ENCODE peak calls at places on chromosomes 5 and 9, in ten cellular contexts. One of them, this sample, is unnamed.

GRCh38 chr5:135999396-136000139 is 29.2 kb upstream of the TGFBI start:
- DNase-seq in transverse colon: no peak
- DNase-seq in HepG2: no peak
- DNase-seq in ovary: no peak
- DNase-seq in esophagus squamous epithelium: no peak
- DNase-seq in stomach: no peak
- DNase-seq in GM12878: no peak
- DNase-seq in right lobe of liver: no peak
- DNase-seq in spleen: no peak
- DNase-seq in breast epithelium: no peak
- DNase-seq in this sample: no peak

GRCh38 chr5:157175071-157175612 is 5.5 kb upstream of the ITK start:
- DNase-seq in transverse colon: no peak
- DNase-seq in HepG2: no peak
- DNase-seq in ovary: no peak
- DNase-seq in esophagus squamous epithelium: no peak
- DNase-seq in stomach: no peak
- DNase-seq in GM12878: no peak
- DNase-seq in right lobe of liver: no peak
- DNase-seq in spleen: no peak
- DNase-seq in breast epithelium: no peak
- DNase-seq in this sample: no peak

GRCh38 chr9:121295662-121296191 is 27.8 kb downstream of the GSN start:
- DNase-seq in transverse colon: no peak
- DNase-seq in HepG2: no peak
- DNase-seq in ovary: peak; percentile 65
- DNase-seq in esophagus squamous epithelium: no peak
- DNase-seq in stomach: no peak
- DNase-seq in GM12878: no peak
- DNase-seq in right lobe of liver: no peak
- DNase-seq in spleen: no peak
- DNase-seq in breast epithelium: no peak
- DNase-seq in this sample: no peak

GRCh38 chr9:3285365-3286161 is 240.2 kb downstream of the RFX3 start:
- DNase-seq in transverse colon: no peak
- DNase-seq in HepG2: no peak
- DNase-seq in ovary: no peak
- DNase-seq in esophagus squamous epithelium: no peak
- DNase-seq in stomach: no peak
- DNase-seq in GM12878: no peak
- DNase-seq in right lobe of liver: no peak
- DNase-seq in spleen: no peak
- DNase-seq in breast epithelium: no peak
- DNase-seq in this sample: no peak

GRCh38 chr9:104280216-104280585 is 186.1 kb downstream of the SMC2 start:
- DNase-seq in transverse colon: no peak
- DNase-seq in HepG2: no peak
- DNase-seq in ovary: no peak
- DNase-seq in esophagus squamous epithelium: no peak
- DNase-seq in stomach: no peak
- DNase-seq in GM12878: no peak
- DNase-seq in right lobe of liver: no peak
- DNase-seq in spleen: no peak
- DNase-seq in breast epithelium: no peak
- DNase-seq in this sample: no peak

GRCh38 chr5:40166757-40167156 is 513.0 kb upstream of the PTGER4 start:
- DNase-seq in transverse colon: no peak
- DNase-seq in HepG2: no peak
- DNase-seq in ovary: no peak
- DNase-seq in esophagus squamous epithelium: no peak
- DNase-seq in stomach: no peak
- DNase-seq in GM12878: no peak
- DNase-seq in right lobe of liver: no peak
- DNase-seq in spleen: no peak
- DNase-seq in breast epithelium: no peak
- DNase-seq in this sample: no peak

GRCh38 chr5:60827201-60827600 is 16.9 kb downstream of the ELOVL7 start:
- DNase-seq in transverse colon: no peak
- DNase-seq in HepG2: no peak
- DNase-seq in ovary: no peak
- DNase-seq in esophagus squamous epithelium: no peak
- DNase-seq in stomach: no peak
- DNase-seq in GM12878: no peak
- DNase-seq in right lobe of liver: no peak
- DNase-seq in spleen: no peak
- DNase-seq in breast epithelium: no peak
- DNase-seq in this sample: no peak

GRCh38 chr5:114055318-114055788 is 306.5 kb upstream of the KCNN2 start:
- DNase-seq in transverse colon: peak; percentile 17
- DNase-seq in HepG2: no peak
- DNase-seq in ovary: peak; percentile 56
- DNase-seq in esophagus squamous epithelium: no peak
- DNase-seq in stomach: peak; percentile 46
- DNase-seq in GM12878: no peak
- DNase-seq in right lobe of liver: peak; percentile 29
- DNase-seq in spleen: no peak
- DNase-seq in breast epithelium: no peak
- DNase-seq in this sample: peak; percentile 82

GRCh38 chr5:114018178-114018577 is 343.7 kb upstream of the KCNN2 start:
- DNase-seq in transverse colon: no peak
- DNase-seq in HepG2: peak; percentile 1
- DNase-seq in ovary: no peak
- DNase-seq in esophagus squamous epithelium: no peak
- DNase-seq in stomach: no peak
- DNase-seq in GM12878: no peak
- DNase-seq in right lobe of liver: no peak
- DNase-seq in spleen: no peak
- DNase-seq in breast epithelium: no peak
- DNase-seq in this sample: no peak

GRCh38 chr9:91179237-91180138 is 182.2 kb downstream of the AUH start:
- DNase-seq in transverse colon: peak; percentile 4
- DNase-seq in HepG2: no peak
- DNase-seq in ovary: no peak
- DNase-seq in esophagus squamous epithelium: no peak
- DNase-seq in stomach: peak; percentile 8
- DNase-seq in GM12878: no peak
- DNase-seq in right lobe of liver: no peak
- DNase-seq in spleen: no peak
- DNase-seq in breast epithelium: no peak
- DNase-seq in this sample: peak; percentile 5

GRCh38 chr5:180975338-180975737 is 13.3 kb upstream of the BTNL3 start:
- DNase-seq in transverse colon: no peak
- DNase-seq in HepG2: no peak
- DNase-seq in ovary: no peak
- DNase-seq in esophagus squamous epithelium: no peak
- DNase-seq in stomach: no peak
- DNase-seq in GM12878: peak; percentile 83
- DNase-seq in right lobe of liver: no peak
- DNase-seq in spleen: no peak
- DNase-seq in breast epithelium: no peak
- DNase-seq in this sample: no peak

GRCh38 chr9:94919376-94920098 is 193.0 kb downstream of the AOPEP start:
- DNase-seq in transverse colon: no peak
- DNase-seq in HepG2: no peak
- DNase-seq in ovary: peak; percentile 70
- DNase-seq in esophagus squamous epithelium: no peak
- DNase-seq in stomach: no peak
- DNase-seq in GM12878: no peak
- DNase-seq in right lobe of liver: no peak
- DNase-seq in spleen: no peak
- DNase-seq in breast epithelium: no peak
- DNase-seq in this sample: no peak

GRCh38 chr5:137055271-137055872 is 443.8 kb downstream of the SPOCK1 start:
- DNase-seq in transverse colon: no peak
- DNase-seq in HepG2: no peak
- DNase-seq in ovary: no peak
- DNase-seq in esophagus squamous epithelium: no peak
- DNase-seq in stomach: no peak
- DNase-seq in GM12878: no peak
- DNase-seq in right lobe of liver: no peak
- DNase-seq in spleen: no peak
- DNase-seq in breast epithelium: no peak
- DNase-seq in this sample: no peak

GRCh38 chr5:173768267-173768806 is 119.8 kb upstream of the CPEB4 start:
- DNase-seq in transverse colon: no peak
- DNase-seq in HepG2: no peak
- DNase-seq in ovary: no peak
- DNase-seq in esophagus squamous epithelium: no peak
- DNase-seq in stomach: no peak
- DNase-seq in GM12878: no peak
- DNase-seq in right lobe of liver: no peak
- DNase-seq in spleen: no peak
- DNase-seq in breast epithelium: no peak
- DNase-seq in this sample: no peak

GRCh38 chr5:74185599-74185998 is 454.9 kb downstream of the ENC1 start:
- DNase-seq in transverse colon: no peak
- DNase-seq in HepG2: no peak
- DNase-seq in ovary: no peak
- DNase-seq in esophagus squamous epithelium: no peak
- DNase-seq in stomach: no peak
- DNase-seq in GM12878: no peak
- DNase-seq in right lobe of liver: no peak
- DNase-seq in spleen: no peak
- DNase-seq in breast epithelium: no peak
- DNase-seq in this sample: peak; percentile 12
- TF ChIP-seq CTCF in transverse colon: no peak
- TF ChIP-seq CTCF in HepG2: no peak
- TF ChIP-seq CTCF in ovary: no peak
- TF ChIP-seq CTCF in esophagus squamous epithelium: no peak
- TF ChIP-seq CTCF in stomach: no peak
- TF ChIP-seq CTCF in GM12878: no peak
- TF ChIP-seq CTCF in right lobe of liver: no peak
- TF ChIP-seq CTCF in spleen: no peak
- TF ChIP-seq CTCF in breast epithelium: no peak
- TF ChIP-seq CTCF in this sample: no peak

DNA sequence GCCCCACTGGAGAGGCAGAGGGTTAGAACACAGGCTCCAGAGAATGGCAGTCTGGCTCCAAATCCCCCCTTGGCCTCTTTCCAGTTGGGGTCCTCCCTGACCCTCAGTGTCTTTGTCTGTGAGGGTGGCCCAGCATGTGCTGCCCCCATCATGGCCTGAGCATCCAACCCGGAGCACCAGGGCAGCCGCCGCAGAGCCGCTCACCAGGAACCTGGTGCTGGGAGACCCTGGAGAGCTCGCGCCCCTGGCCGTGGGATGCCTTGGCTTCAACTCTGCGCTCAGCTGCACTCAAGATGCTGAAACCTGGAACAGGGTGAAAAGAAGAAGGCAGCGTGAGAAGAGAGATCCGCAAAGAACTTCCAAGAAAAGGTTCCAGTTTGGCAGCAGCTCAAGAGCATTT is 3.9 kb downstream of the CCDC187 start:
- DNase-seq in transverse colon: no peak
- DNase-seq in HepG2: no peak
- DNase-seq in ovary: no peak
- DNase-seq in esophagus squamous epithelium: no peak
- DNase-seq in stomach: no peak
- DNase-seq in GM12878: no peak
- DNase-seq in right lobe of liver: no peak
- DNase-seq in spleen: no peak
- DNase-seq in breast epithelium: no peak
- DNase-seq in this sample: no peak
- H3K27me3 ChIP-seq in transverse colon: peaks cover 6% of the 10 kb centered on the region
- H3K27me3 ChIP-seq in HepG2: peaks cover 44% of the 10 kb centered on the region
- H3K27me3 ChIP-seq in ovary: no peaks in the 10 kb centered on the region
- H3K27me3 ChIP-seq in esophagus squamous epithelium: no peaks in the 10 kb centered on the region
- H3K27me3 ChIP-seq in stomach: no peaks in the 10 kb centered on the region
- H3K27me3 ChIP-seq in GM12878: no peaks in the 10 kb centered on the region
- H3K27me3 ChIP-seq in right lobe of liver: no peaks in the 10 kb centered on the region
- H3K27me3 ChIP-seq in spleen: no peaks in the 10 kb centered on the region
- H3K27me3 ChIP-seq in breast epithelium: peaks cover 3% of the 10 kb centered on the region
- H3K27me3 ChIP-seq in this sample: no peaks in the 10 kb centered on the region

GRCh38 chr5:759111-759741 is 25.3 kb downstream of the ZDHHC11B start:
- DNase-seq in transverse colon: peak; percentile 84
- DNase-seq in HepG2: peak; percentile 81
- DNase-seq in ovary: peak; percentile 28
- DNase-seq in esophagus squamous epithelium: no peak
- DNase-seq in stomach: peak; percentile 90
- DNase-seq in GM12878: no peak
- DNase-seq in right lobe of liver: no peak
- DNase-seq in spleen: peak; percentile 63
- DNase-seq in breast epithelium: peak; percentile 85
- DNase-seq in this sample: peak; percentile 83

GRCh38 chr5:757931-758697 is 26.4 kb downstream of the ZDHHC11B start:
- DNase-seq in transverse colon: peak; percentile 60
- DNase-seq in HepG2: peak; percentile 74
- DNase-seq in ovary: peak; percentile 24
- DNase-seq in esophagus squamous epithelium: no peak
- DNase-seq in stomach: peak; percentile 37
- DNase-seq in GM12878: no peak
- DNase-seq in right lobe of liver: no peak
- DNase-seq in spleen: no peak
- DNase-seq in breast epithelium: peak; percentile 79
- DNase-seq in this sample: peak; percentile 38

GRCh38 chr5:759781-760362 is 24.7 kb downstream of the ZDHHC11B start:
- DNase-seq in transverse colon: no peak
- DNase-seq in HepG2: no peak
- DNase-seq in ovary: peak; percentile 19
- DNase-seq in esophagus squamous epithelium: no peak
- DNase-seq in stomach: peak; percentile 25
- DNase-seq in GM12878: no peak
- DNase-seq in right lobe of liver: no peak
- DNase-seq in spleen: peak; percentile 70
- DNase-seq in breast epithelium: peak; percentile 57
- DNase-seq in this sample: no peak

GRCh38 chr5:757346-757930 is 27.1 kb downstream of the ZDHHC11B start:
- DNase-seq in transverse colon: peak; percentile 10
- DNase-seq in HepG2: no peak
- DNase-seq in ovary: no peak
- DNase-seq in esophagus squamous epithelium: no peak
- DNase-seq in stomach: peak; percentile 23
- DNase-seq in GM12878: no peak
- DNase-seq in right lobe of liver: no peak
- DNase-seq in spleen: no peak
- DNase-seq in breast epithelium: peak; percentile 53
- DNase-seq in this sample: peak; percentile 14

GRCh38 chr5:758698-759053 is 25.9 kb downstream of the ZDHHC11B start:
- DNase-seq in transverse colon: no peak
- DNase-seq in HepG2: no peak
- DNase-seq in ovary: peak; percentile 25
- DNase-seq in esophagus squamous epithelium: no peak
- DNase-seq in stomach: no peak
- DNase-seq in GM12878: no peak
- DNase-seq in right lobe of liver: no peak
- DNase-seq in spleen: no peak
- DNase-seq in breast epithelium: no peak
- DNase-seq in this sample: no peak
- TF ChIP-seq POLR2A in transverse colon: no peak
- TF ChIP-seq POLR2A in HepG2: no peak
- TF ChIP-seq POLR2A in ovary: no peak
- TF ChIP-seq POLR2A in esophagus squamous epithelium: no peak
- TF ChIP-seq POLR2A in stomach: no peak
- TF ChIP-seq POLR2A in GM12878: no peak
- TF ChIP-seq POLR2A in right lobe of liver: no peak
- TF ChIP-seq POLR2A in spleen: no peak
- TF ChIP-seq POLR2A in breast epithelium: no peak
- TF ChIP-seq POLR2A in this sample: no peak

DNA sequence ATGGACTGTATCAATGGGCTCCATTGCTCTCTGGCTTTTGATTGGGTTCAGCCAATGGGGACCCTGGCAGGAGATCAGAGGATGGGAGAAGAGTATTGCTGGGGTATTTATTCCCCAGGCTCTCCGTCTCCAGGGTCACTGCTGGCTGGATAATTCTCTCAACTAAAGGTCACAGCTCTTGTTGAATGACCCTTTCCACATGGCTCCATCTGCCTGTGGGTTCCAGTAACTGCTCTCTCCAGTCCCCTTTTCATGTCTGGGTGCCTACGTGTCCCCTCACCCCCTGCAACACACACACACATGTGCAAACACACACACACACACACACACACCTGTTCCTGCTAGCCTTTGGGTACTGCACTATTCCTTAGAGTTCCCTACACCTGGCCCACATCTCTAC is 53.9 kb upstream of the RIC1 start:
- DNase-seq in transverse colon: no peak
- DNase-seq in HepG2: peak; percentile 7
- DNase-seq in ovary: no peak
- DNase-seq in esophagus squamous epithelium: no peak
- DNase-seq in stomach: no peak
- DNase-seq in GM12878: no peak
- DNase-seq in right lobe of liver: no peak
- DNase-seq in spleen: no peak
- DNase-seq in breast epithelium: no peak
- DNase-seq in this sample: no peak
- TF ChIP-seq CTCF in transverse colon: no peak
- TF ChIP-seq CTCF in HepG2: peak; percentile 10
- TF ChIP-seq CTCF in ovary: no peak
- TF ChIP-seq CTCF in esophagus squamous epithelium: no peak
- TF ChIP-seq CTCF in stomach: no peak
- TF ChIP-seq CTCF in GM12878: peak; percentile 25
- TF ChIP-seq CTCF in right lobe of liver: no peak
- TF ChIP-seq CTCF in spleen: no peak
- TF ChIP-seq CTCF in breast epithelium: no peak
- TF ChIP-seq CTCF in this sample: no peak